ENCODE peak calls at places on chromosomes 3 and 15, in seven cellular contexts. Y is HepG2, G is type B pancreatic cell, D is prostate gland, K is HFF-Myc, N is upper lobe of right lung, M is glutamatergic neuron. U is an unnamed sample.

GRCh38 chr15:75666823-75667501 is 19.2 kb downstream of the SNX33 start:
- DNase-seq in K (peak), G (no peak), D (no peak), Y (peak), M (peak), N (peak), U (peak)

GRCh38 chr3:38117748-38118420 is 19.0 kb downstream of the ACAA1 start:
- DNase-seq in M (peak), N (peak), Y (peak), G (no peak), D (peak), K (peak), U (no peak)

GRCh38 chr3:188064831-188065493 is 89.0 kb upstream of the LPP start:
- DNase-seq in N (no peak), Y (peak), M (no peak), K (no peak), G (no peak), D (peak), U (no peak)

GRCh38 chr3:171264758-171265157 is 195.4 kb downstream of the TNIK start:
- DNase-seq in G (no peak), K (no peak), D (no peak), M (no peak), Y (no peak), N (no peak), U (no peak)

GRCh38 chr3:127121850-127122249 is 71.1 kb upstream of the PRR23E start:
- DNase-seq in Y (peak), M (no peak), K (no peak), N (no peak), D (no peak), G (no peak), U (no peak)

GRCh38 chr3:46846624-46847542 is 16.4 kb downstream of the MYL3 start:
- DNase-seq in D (no peak), Y (no peak), M (no peak), G (peak), N (peak), K (no peak), U (no peak)

GRCh38 chr3:128800241-128801187 is 74.5 kb downstream of the RAB7A start:
- DNase-seq in D (no peak), M (no peak), K (no peak), Y (no peak), G (no peak), N (no peak), U (no peak)

GRCh38 chr15:41512512-41513281 is 930 bp downstream of the LTK start:
- DNase-seq in D (no peak), G (no peak), M (peak), K (no peak), N (no peak), Y (no peak), U (no peak)

GRCh38 chr3:65953881-65954733 is 84.6 kb downstream of the MAGI1 start:
- DNase-seq in Y (peak), M (no peak), D (peak), N (peak), G (no peak), K (no peak), U (no peak)

GRCh38 chr3:42229942-42230688 is 35.9 kb downstream of the CCK start:
- DNase-seq in M (no peak), Y (peak), D (peak), K (peak), N (no peak), G (no peak), U (peak)

GRCh38 chr15:71746719-71747118 is 63.6 kb upstream of the NR2E3 start:
- DNase-seq in M (no peak), D (peak), N (no peak), K (no peak), Y (peak), G (no peak), U (no peak)

GRCh38 chr3:184320099-184320445 is 5.7 kb downstream of the EIF4G1 start:
- DNase-seq in N (peak), M (no peak), Y (peak), G (no peak), K (peak), D (peak), U (peak)

GRCh38 chr3:62178739-62179600 is 194.4 kb downstream of the FEZF2 start:
- DNase-seq in M (no peak), N (no peak), D (no peak), K (no peak), Y (no peak), G (no peak), U (no peak)

GRCh38 chr3:108500728-108501127 is 9.7 kb downstream of the MYH15 start:
- DNase-seq in Y (no peak), M (no peak), D (no peak), K (no peak), G (no peak), N (no peak), U (no peak)

GRCh38 chr3:85864896-85865295 is 906.1 kb downstream of the CADM2 start:
- DNase-seq in K (no peak), M (no peak), Y (no peak), D (no peak), N (no peak), G (no peak), U (no peak)

GRCh38 chr3:153158961-153159735 is 2.9 kb upstream of the RAP2B start:
- DNase-seq in K (no peak), D (no peak), N (no peak), Y (no peak), M (no peak), G (no peak), U (no peak)

GRCh38 chr3:139293665-139294023 is 50.2 kb upstream of the MRPS22 start:
- DNase-seq in D (no peak), Y (no peak), G (no peak), N (no peak), K (no peak), M (no peak), U (no peak)

GRCh38 chr15:71997691-71998090 is 120.3 kb downstream of the MYO9A start:
- DNase-seq in N (no peak), Y (no peak), K (no peak), G (no peak), M (no peak), D (no peak), U (no peak)

GRCh38 chr3:99534951-99535704 is 103.3 kb upstream of the COL8A1 start:
- DNase-seq in G (no peak), Y (no peak), D (no peak), M (no peak), N (no peak), K (peak), U (no peak)

GRCh38 chr3:62201438-62202035 is 171.8 kb downstream of the FEZF2 start:
- DNase-seq in M (no peak), Y (peak), K (peak), D (no peak), N (no peak), G (no peak), U (no peak)

GRCh38 chr3:51391566-51392300 is 648 bp downstream of the RBM15B start:
- DNase-seq in Y (no peak), N (peak), K (no peak), D (no peak), M (peak), G (no peak), U (no peak)

GRCh38 chr15:92733934-92734521 is 78.5 kb upstream of the FAM174B start:
- DNase-seq in M (peak), K (no peak), N (peak), Y (no peak), G (no peak), D (no peak), U (no peak)

GRCh38 chr3:42101048-42101447 is 9.9 kb downstream of the TRAK1 start:
- DNase-seq in M (no peak), G (no peak), N (no peak), D (no peak), Y (peak), K (no peak), U (no peak)

GRCh38 chr3:55877703-55878102 is 390.6 kb upstream of the WNT5A start:
- DNase-seq in K (no peak), N (no peak), G (no peak), M (no peak), Y (no peak), D (no peak), U (no peak)
- TF ChIP-seq CTCF in K (peak), N (no peak), G (peak), M (peak), Y (no peak), D (no peak), U (no peak)

GRCh38 chr3:122092460-122093165 is 37.5 kb downstream of the CD86 start:
- DNase-seq in K (no peak), G (no peak), M (no peak), D (peak), N (peak), Y (no peak), U (no peak)
- TF ChIP-seq CTCF in K (peak), G (peak), M (peak), D (no peak), N (peak), Y (peak), U (peak)

GRCh38 chr3:39806820-39807219 is 2.6 kb upstream of the MYRIP start:
- DNase-seq in G (no peak), K (no peak), M (no peak), N (no peak), D (no peak), Y (no peak), U (no peak)
- TF ChIP-seq CTCF in G (no peak), K (no peak), M (no peak), N (no peak), D (no peak), Y (no peak), U (no peak)

GRCh38 chr3:14370719-14371572 is 31.5 kb upstream of the SLC6A6 start:
- DNase-seq in M (no peak), G (no peak), N (no peak), D (peak), Y (no peak), K (no peak), U (no peak)

GRCh38 chr3:14373753-14374376 is 28.5 kb upstream of the SLC6A6 start:
- DNase-seq in M (no peak), G (no peak), Y (no peak), D (no peak), K (no peak), N (no peak), U (no peak)

GRCh38 chr3:14369675-14370669 is 32.4 kb upstream of the SLC6A6 start:
- DNase-seq in D (peak), N (peak), M (no peak), K (no peak), Y (peak), G (no peak), U (no peak)

GRCh38 chr3:14372587-14372986 is 29.8 kb upstream of the SLC6A6 start:
- DNase-seq in Y (no peak), M (no peak), D (no peak), K (no peak), G (no peak), N (no peak), U (no peak)

DNA sequence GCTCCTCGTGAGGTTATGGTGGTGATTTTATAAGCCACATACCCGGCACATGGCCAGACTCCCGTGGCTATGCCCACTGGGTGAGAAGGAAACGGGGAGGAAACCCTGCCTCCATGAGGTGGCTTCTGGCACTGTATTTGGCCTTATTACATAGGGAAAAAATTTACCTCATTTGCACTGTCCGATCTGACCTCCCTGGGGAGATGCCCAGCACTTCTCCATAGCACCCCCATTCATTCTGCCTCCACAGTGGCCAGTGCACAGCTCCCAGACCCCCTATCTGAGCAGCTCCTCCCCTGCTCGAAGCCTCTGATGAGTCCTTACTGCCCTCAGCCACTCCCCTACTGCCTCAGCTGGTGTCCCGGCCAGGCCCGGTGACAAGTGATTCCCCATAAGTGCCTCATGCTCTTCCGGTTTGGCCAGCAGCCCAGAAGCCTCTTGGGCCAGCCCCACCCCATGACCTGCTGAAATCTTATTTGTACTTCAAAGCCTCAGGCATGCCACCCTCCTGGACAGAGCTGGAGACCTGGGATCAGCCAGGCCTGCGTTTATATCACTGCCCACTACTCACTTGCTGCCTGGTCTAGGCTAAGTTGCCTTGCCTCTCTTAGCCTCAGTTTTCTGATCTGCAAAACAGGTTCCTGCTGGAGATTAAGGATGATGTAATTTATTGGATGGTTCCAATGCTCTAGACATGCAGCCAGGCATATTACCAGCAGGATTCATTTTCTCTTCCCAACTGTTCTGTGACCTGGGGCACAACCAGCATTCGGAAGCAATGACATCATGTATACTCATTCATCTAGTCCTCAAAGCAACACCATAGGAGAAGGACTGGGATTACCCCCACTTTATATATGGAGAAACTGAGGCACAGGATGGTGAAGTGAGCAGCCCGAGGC is 30.6 kb upstream of the SLC6A6 start:
- DNase-seq in N (peak), D (peak), M (no peak), Y (peak), K (peak), G (no peak), U (peak)
- TF ChIP-seq CTCF in N (no peak), D (no peak), M (no peak), Y (no peak), K (peak), G (no peak), U (no peak)

GRCh38 chr3:87710028-87710427 is 348.8 kb downstream of the CGGBP1 start:
- DNase-seq in Y (no peak), N (no peak), G (no peak), K (no peak), D (no peak), M (no peak), U (no peak)
- TF ChIP-seq CTCF in Y (no peak), N (no peak), G (no peak), K (no peak), D (no peak), M (no peak), U (no peak)